ENCODE peak calls at places on chromosomes 12 and 14, in six cellular contexts. P is AG10803, J is mucosa of descending colon, R is NCI-H1092, Q is islet precursor cell, T is DMS153. S is an unnamed sample.

GRCh38 chr12:111773801-111774551 is 7.2 kb downstream of the ALDH2 start:
- DNase-seq in J (peak), Q (peak), R (no peak), P (peak), T (no peak), S (peak)

GRCh38 chr12:131789638-131790037 is 38.6 kb upstream of the MMP17 start:
- DNase-seq in P (no peak), J (no peak), Q (no peak), R (no peak), T (no peak), S (no peak)

GRCh38 chr14:96001866-96002510 is 37.2 kb upstream of the C14orf132 start:
- DNase-seq in P (peak), R (peak), Q (peak), J (no peak), T (no peak), S (no peak)

GRCh38 chr12:106195638-106196037 is 52.2 kb downstream of the CKAP4 start:
- DNase-seq in J (no peak), Q (no peak), R (no peak), P (peak), T (no peak), S (no peak)

GRCh38 chr14:89598548-89599186 is 181.6 kb upstream of the FOXN3 start:
- DNase-seq in J (no peak), Q (no peak), R (no peak), P (peak), T (no peak), S (peak)

GRCh38 chr12:119666226-119666808 is 1.6 kb upstream of the PRKAB1 start:
- DNase-seq in R (no peak), P (no peak), T (no peak), Q (no peak), J (no peak), S (no peak)

GRCh38 chr14:102200690-102201368 is 61.1 kb downstream of the WDR20 start:
- DNase-seq in J (no peak), T (no peak), P (peak), R (no peak), Q (no peak), S (peak)

GRCh38 chr14:90551070-90551704 is 154.4 kb downstream of the CALM1 start:
- DNase-seq in R (no peak), Q (no peak), P (peak), T (no peak), J (no peak), S (no peak)

GRCh38 chr12:126667340-126667739 is 1599.6 kb upstream of the TMEM132C start:
- DNase-seq in Q (peak), J (no peak), T (no peak), P (peak), R (no peak), S (no peak)

GRCh38 chr14:44204061-44204815 is 302.8 kb downstream of the FSCB start:
- DNase-seq in P (no peak), T (no peak), R (no peak), J (no peak), Q (no peak), S (no peak)

GRCh38 chr12:47741340-47741703 is 16.0 kb upstream of the ENDOU start:
- DNase-seq in P (peak), J (peak), T (peak), Q (no peak), R (peak), S (peak)

GRCh38 chr12:108381793-108382436 is 42.8 kb upstream of the CMKLR1 start:
- DNase-seq in Q (peak), J (no peak), T (no peak), R (no peak), P (no peak), S (no peak)

GRCh38 chr12:131152587-131152986 is 198.9 kb downstream of the ADGRD1 start:
- DNase-seq in J (no peak), R (no peak), Q (peak), T (no peak), P (no peak), S (no peak)

S was measured in naive thymus-derived CD8-positive, alpha-beta T cell.